ENCODE peak calls at places on chromosomes 3 and 15, in six cellular contexts. G is HepG2, V is K562, F is A549, W is upper lobe of left lung, I is GM12878. M is an unnamed sample.
A peak's percentile ranks its signal among the peaks of the same experiment; 100 is the strongest.

GRCh38 chr3:188339410-188340295 is 185.7 kb downstream of the LPP start:
- ATAC-seq in V (no peak), W (no peak), I (no peak), G (no peak), F (no peak), M (no peak)

GRCh38 chr3:132569580-132569979 is 27.5 kb upstream of the ACKR4 start:
- ATAC-seq in I (no peak), W (peak; percentile 24), F (no peak), G (no peak), V (no peak), M (peak; percentile 19)

GRCh38 chr3:69747511-69748248 is 8.4 kb downstream of the MITF start:
- ATAC-seq in G (no peak), F (no peak), W (peak; percentile 59), V (no peak), I (peak; percentile 17), M (peak; percentile 32)

GRCh38 chr3:135736740-135737139 is 228.8 kb upstream of the PPP2R3A start:
- ATAC-seq in F (peak; percentile 36), G (no peak), V (no peak), I (peak; percentile 67), W (no peak), M (no peak)

GRCh38 chr3:42533161-42533897 is 30.9 kb downstream of the VIPR1 start:
- ATAC-seq in W (no peak), F (no peak), G (no peak), I (no peak), V (no peak), M (no peak)

GRCh38 chr3:62723636-62724217 is 151.5 kb downstream of the CADPS start:
- ATAC-seq in V (no peak), I (peak; percentile 31), G (no peak), W (no peak), F (no peak), M (no peak)

GRCh38 chr3:160676547-160677303 is at the start of gene ARL14:
- ATAC-seq in W (no peak), G (no peak), I (peak; percentile 35), F (peak; percentile 87), V (no peak), M (no peak)

GRCh38 chr3:57155214-57155613 is 9.9 kb downstream of the IL17RD start:
- ATAC-seq in F (no peak), G (no peak), W (no peak), V (no peak), I (no peak), M (no peak)

GRCh38 chr3:170056710-170057454 is 19.1 kb downstream of the GPR160 start:
- ATAC-seq in I (peak; percentile 92), F (no peak), V (no peak), G (no peak), W (no peak), M (no peak)

GRCh38 chr3:94234177-94234788 is 171.4 kb downstream of the NSUN3 start:
- ATAC-seq in V (peak; percentile 71), G (peak; percentile 73), I (peak; percentile 88), W (peak; percentile 53), F (peak; percentile 87), M (no peak)

GRCh38 chr15:67068724-67069400 is 3.5 kb downstream of the SMAD3 start:
- ATAC-seq in G (no peak), F (no peak), W (no peak), I (peak; percentile 7), V (no peak), M (no peak)

GRCh38 chr3:46102059-46102779 is 74.9 kb upstream of the XCR1 start:
- ATAC-seq in G (no peak), I (no peak), F (no peak), V (no peak), W (no peak), M (no peak)

GRCh38 chr3:81492048-81492447 is 269.4 kb downstream of the GBE1 start:
- ATAC-seq in G (no peak), F (no peak), W (peak; percentile 86), V (no peak), I (no peak), M (peak; percentile 90)

GRCh38 chr3:51710631-51711351 is 3.9 kb downstream of the GRM2 start:
- ATAC-seq in W (no peak), F (peak; percentile 75), V (peak; percentile 60), I (peak; percentile 67), G (peak; percentile 62), M (no peak)

GRCh38 chr3:60752800-60753199 is 498.5 kb downstream of the FHIT start:
- ATAC-seq in G (no peak), W (no peak), I (no peak), V (no peak), F (no peak), M (no peak)

GRCh38 chr3:116785226-116785625 is 75.6 kb downstream of the TUSC7 start:
- ATAC-seq in G (no peak), W (no peak), I (no peak), F (no peak), V (no peak), M (no peak)

GRCh38 chr15:70376031-70376928 is 278.6 kb upstream of the TLE3 start:
- ATAC-seq in I (no peak), G (no peak), V (no peak), W (peak; percentile 4), F (peak; percentile 33), M (no peak)

GRCh38 chr15:91897585-91898372 is 44.3 kb downstream of the SLCO3A1 start:
- ATAC-seq in V (no peak), W (no peak), I (no peak), F (no peak), G (no peak), M (no peak)

GRCh38 chr15:70406624-70407390 is 309.1 kb upstream of the TLE3 start:
- ATAC-seq in W (no peak), F (no peak), I (no peak), V (no peak), G (no peak), M (no peak)

GRCh38 chr15:101207867-101208288 is 44.0 kb downstream of the CHSY1 start:
- ATAC-seq in V (no peak), F (peak; percentile 40), G (no peak), I (no peak), W (peak; percentile 79), M (peak; percentile 80)

GRCh38 chr3:66442254-66443249 is 58.3 kb downstream of the LRIG1 start:
- ATAC-seq in W (peak; percentile 84), I (no peak), G (peak; percentile 89), V (no peak), F (no peak), M (peak; percentile 83)

GRCh38 chr15:33292718-33293307 is 18.0 kb upstream of the RYR3 start:
- ATAC-seq in V (peak; percentile 89), W (peak; percentile 72), I (peak; percentile 87), G (peak; percentile 71), F (peak; percentile 95), M (peak; percentile 53)

GRCh38 chr3:111669926-111670630 is 74.9 kb upstream of the ZBED2 start:
- ATAC-seq in V (no peak), G (no peak), W (no peak), F (no peak), I (no peak), M (no peak)

GRCh38 chr3:12985148-12985547 is 88.1 kb downstream of the IQSEC1 start:
- ATAC-seq in W (no peak), G (peak; percentile 6), I (no peak), F (no peak), V (no peak), M (no peak)

GRCh38 chr3:186109897-186110803 is 1.3 kb upstream of the ETV5 start:
- ATAC-seq in V (no peak), W (no peak), I (no peak), G (peak; percentile 8), F (no peak), M (no peak)

GRCh38 chr3:27171113-27171512 is 198.1 kb downstream of the NEK10 start:
- ATAC-seq in I (peak; percentile 85), W (no peak), V (no peak), F (no peak), G (no peak), M (no peak)

GRCh38 chr3:27165348-27165747 is 203.8 kb downstream of the NEK10 start:
- ATAC-seq in I (no peak), V (no peak), G (no peak), F (no peak), W (peak; percentile 50), M (peak; percentile 71)

GRCh38 chr3:27166888-27167287 is 202.3 kb downstream of the NEK10 start:
- ATAC-seq in I (no peak), G (no peak), V (no peak), W (no peak), F (no peak), M (no peak)
- TF ChIP-seq EP300 in I (no peak), G (no peak), V (no peak), W (no peak), F (no peak), M (no peak)

GRCh38 chr3:99658274-99658673 is 19.9 kb downstream of the COL8A1 start:
- ATAC-seq in W (peak; percentile 23), F (no peak), V (no peak), I (no peak), G (no peak), M (peak; percentile 31)

GRCh38 chr3:99651561-99651960 is 13.2 kb downstream of the COL8A1 start:
- ATAC-seq in V (no peak), G (no peak), W (peak; percentile 77), F (peak; percentile 73), I (no peak), M (peak; percentile 69)

GRCh38 chr3:99659032-99659431 is 20.6 kb downstream of the COL8A1 start:
- ATAC-seq in I (no peak), G (no peak), V (no peak), F (no peak), W (peak; percentile 91), M (peak; percentile 85)

GRCh38 chr3:99659965-99660364 is 21.6 kb downstream of the COL8A1 start:
- ATAC-seq in W (peak; percentile 50), I (no peak), V (no peak), G (no peak), F (no peak), M (peak; percentile 52)

GRCh38 chr3:99656606-99657005 is 18.2 kb downstream of the COL8A1 start:
- ATAC-seq in G (no peak), I (no peak), F (no peak), W (no peak), V (no peak), M (no peak)
- TF ChIP-seq EP300 in G (no peak), I (no peak), F (no peak), W (no peak), V (no peak), M (no peak)

DNA sequence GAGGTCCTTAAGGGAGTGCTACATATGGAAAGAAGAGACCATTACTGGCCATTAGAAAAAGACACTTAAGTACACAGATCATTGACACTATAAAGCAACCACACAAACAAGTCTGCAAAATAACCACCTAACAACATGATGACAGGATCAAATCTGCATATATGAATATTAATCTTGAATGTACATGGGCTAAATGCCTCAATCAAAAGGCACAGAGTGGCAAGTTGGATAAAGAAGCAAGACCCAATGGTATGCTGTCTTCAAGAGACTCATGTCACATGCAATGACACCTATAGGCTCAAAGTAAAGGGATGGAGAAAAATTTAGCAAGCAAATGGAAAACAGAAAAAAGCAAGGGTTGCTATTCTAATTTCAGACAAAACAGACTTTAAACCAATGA is 28.4 kb upstream of the CCNL1 start:
- ATAC-seq in W (no peak), F (no peak), G (no peak), I (no peak), V (no peak), M (no peak)
- TF ChIP-seq EP300 in W (no peak), F (no peak), G (no peak), I (no peak), V (no peak), M (no peak)

DNA sequence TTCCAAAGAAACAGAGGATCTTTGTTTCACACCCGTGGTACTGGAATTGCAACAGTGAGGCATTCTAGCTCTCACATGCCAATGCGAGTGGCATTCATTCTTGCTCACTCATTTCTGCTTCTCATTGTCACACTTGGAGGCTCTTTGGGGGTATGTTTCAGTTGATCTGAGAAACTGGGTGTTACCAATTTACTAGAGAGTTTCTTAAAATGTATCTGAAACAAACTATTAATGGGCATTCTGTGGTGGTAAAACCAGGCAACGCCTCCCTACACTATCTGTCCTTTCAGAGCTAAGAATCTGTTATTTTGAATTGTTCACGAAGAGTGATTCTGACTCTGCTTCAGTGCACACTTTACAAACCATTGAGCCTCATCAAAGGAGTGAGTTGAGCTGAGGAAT is 140.6 kb upstream of the BHLHE40 start:
- ATAC-seq in W (no peak), G (no peak), I (peak; percentile 81), F (no peak), V (no peak), M (no peak)
- TF ChIP-seq EP300 in W (no peak), G (no peak), I (peak; percentile 41), F (no peak), V (no peak), M (no peak)

M was measured in gastroesophageal sphincter.